ENCODE peak calls at places on chromosomes 16 and 17, in nine cellular contexts. D is GM19239; Z is ELR; P is skeletal muscle cell; Y is stimulated activated CD4-positive, alpha-beta T cell treated with anti-CD3 and anti-CD28 coated beads, Interleukin-2, amount 100 ng/mL, for 24 hours; S is activated CD4-positive, alpha-beta T cell treated with anti-CD3 and anti-CD28 coated beads, Interleukin-2, amount 10 ng/mL, durations not matched to agents 7 days and 5 days; N is SHP77; U is gastrocnemius medialis; F is A549. J is an unnamed sample.

GRCh38 chr16:69762843-69763556 is 868 bp downstream of the WWP2 start:
- DNase-seq in D (no peak), Z (peak; percentile 45), P (no peak), Y (no peak), S (peak; percentile 33), N (no peak), U (no peak), F (no peak), J (no peak)

GRCh38 chr17:75396781-75397180 is 8.7 kb downstream of the GRB2 start:
- DNase-seq in D (no peak), Z (no peak), P (no peak), Y (no peak), S (no peak), N (no peak), U (no peak), F (no peak), J (no peak)

GRCh38 chr16:2056681-2057407 is 9.1 kb downstream of the TSC2 start:
- DNase-seq in D (no peak), Z (peak; percentile 25), P (no peak), Y (no peak), S (no peak), N (no peak), U (no peak), F (no peak), J (no peak)

GRCh38 chr17:19386276-19386863 is 620 bp downstream of the MFAP4 start:
- DNase-seq in D (no peak), Z (peak; percentile 96), P (peak; percentile 92), Y (no peak), S (no peak), N (no peak), U (peak; percentile 50), F (peak; percentile 79), J (no peak)

GRCh38 chr16:29710227-29711219 is 31.5 kb downstream of the QPRT start:
- DNase-seq in D (no peak), Z (peak; percentile 85), P (peak; percentile 31), Y (peak; percentile 30), S (peak; percentile 65), N (peak; percentile 73), U (no peak), F (peak; percentile 73), J (peak; percentile 61)

GRCh38 chr16:85526132-85526731 is 86.9 kb upstream of the GSE1 start:
- DNase-seq in D (no peak), Z (no peak), P (no peak), Y (no peak), S (no peak), N (no peak), U (no peak), F (no peak), J (no peak)

GRCh38 chr17:63293310-63293709 is 152.8 kb downstream of the CYB561 start:
- DNase-seq in D (no peak), Z (peak; percentile 73), P (no peak), Y (no peak), S (no peak), N (no peak), U (no peak), F (no peak), J (no peak)

GRCh38 chr17:64236827-64237403 is 26.1 kb downstream of the TEX2 start:
- DNase-seq in D (no peak), Z (peak; percentile 65), P (no peak), Y (no peak), S (no peak), N (no peak), U (no peak), F (peak; percentile 44), J (no peak)

GRCh38 chr16:88353232-88353631 is 29.5 kb upstream of the ZNF469 start:
- DNase-seq in D (no peak), Z (no peak), P (no peak), Y (no peak), S (no peak), N (no peak), U (no peak), F (no peak), J (no peak)

GRCh38 chr17:82611140-82612058 is 36.8 kb downstream of the WDR45B start:
- DNase-seq in D (no peak), Z (no peak), P (no peak), Y (no peak), S (no peak), N (peak; percentile 72), U (no peak), F (no peak), J (no peak)

GRCh38 chr17:18877104-18877503 is 19.2 kb downstream of the PRPSAP2 start:
- DNase-seq in D (no peak), Z (peak; percentile 62), P (no peak), Y (no peak), S (no peak), N (no peak), U (no peak), F (no peak), J (no peak)

GRCh38 chr17:74157366-74157765 is 46.1 kb upstream of the RPL38 start:
- DNase-seq in D (no peak), Z (no peak), P (no peak), Y (no peak), S (no peak), N (no peak), U (no peak), F (no peak), J (no peak)

GRCh38 chr17:51869387-51869786 is 289.1 kb downstream of the CA10 start:
- DNase-seq in D (no peak), Z (peak; percentile 36), P (no peak), Y (no peak), S (peak; percentile 53), N (no peak), U (no peak), F (no peak), J (no peak)

GRCh38 chr17:39605492-39606433 is 2.0 kb downstream of the NEUROD2 start:
- DNase-seq in D (no peak), Z (peak; percentile 28), P (no peak), Y (peak; percentile 15), S (no peak), N (no peak), U (no peak), F (no peak), J (no peak)

GRCh38 chr17:28811594-28812135 is 30.9 kb downstream of the FAM222B start:
- DNase-seq in D (no peak), Z (peak; percentile 54), P (no peak), Y (no peak), S (peak; percentile 14), N (no peak), U (no peak), F (peak; percentile 65), J (no peak)

GRCh38 chr17:58324409-58325288 is 3.9 kb downstream of the TSPOAP1 start:
- DNase-seq in D (no peak), Z (peak; percentile 33), P (no peak), Y (no peak), S (no peak), N (no peak), U (no peak), F (no peak), J (no peak)

GRCh38 chr16:9703731-9704130 is 478.5 kb downstream of the GRIN2A start:
- DNase-seq in D (no peak), Z (no peak), P (no peak), Y (no peak), S (no peak), N (no peak), U (no peak), F (no peak), J (no peak)

GRCh38 chr16:51524555-51525373 is 373.7 kb upstream of the SALL1 start:
- DNase-seq in D (no peak), Z (peak; percentile 26), P (peak; percentile 57), Y (no peak), S (no peak), N (no peak), U (no peak), F (peak; percentile 26), J (no peak)

GRCh38 chr16:82504811-82505210 is 122.0 kb upstream of the CDH13 start:
- DNase-seq in D (no peak), Z (no peak), P (no peak), Y (no peak), S (no peak), N (no peak), U (no peak), F (no peak), J (no peak)

GRCh38 chr17:57867126-57867525 is 17.3 kb upstream of the MRPS23 start:
- DNase-seq in D (no peak), Z (no peak), P (no peak), Y (no peak), S (no peak), N (no peak), U (no peak), F (no peak), J (no peak)

GRCh38 chr16:84156342-84156784 is 11.3 kb downstream of the DNAAF1 start:
- DNase-seq in D (no peak), Z (peak; percentile 25), P (no peak), Y (no peak), S (no peak), N (peak; percentile 13), U (no peak), F (no peak), J (no peak)

GRCh38 chr17:37791434-37791833 is 46.6 kb upstream of the HNF1B start:
- DNase-seq in D (peak; percentile 43), Z (peak; percentile 37), P (no peak), Y (peak; percentile 43), S (peak; percentile 79), N (peak; percentile 8), U (no peak), F (peak; percentile 35), J (no peak)

GRCh38 chr17:55672585-55673501 is 49.8 kb downstream of the TMEM100 start:
- DNase-seq in D (no peak), Z (no peak), P (no peak), Y (no peak), S (no peak), N (no peak), U (no peak), F (no peak), J (no peak)

GRCh38 chr16:12906765-12907516 is 5.5 kb downstream of the SHISA9 start:
- DNase-seq in D (no peak), Z (no peak), P (no peak), Y (no peak), S (no peak), N (no peak), U (no peak), F (no peak), J (no peak)

GRCh38 chr17:44210342-44211192 is 8.9 kb downstream of the UBTF start:
- DNase-seq in D (peak; percentile 95), Z (peak; percentile 89), P (peak; percentile 56), Y (peak; percentile 91), S (peak; percentile 90), N (peak; percentile 75), U (peak; percentile 64), F (peak; percentile 91), J (no peak)

J was measured in HFF-Myc.